ENCODE peak calls at places on chromosomes 4 and X, in four cellular contexts. K, C, J and Y are unnamed samples.

GRCh38 chrX:118847676-118848075 is 24.1 kb downstream of the ZCCHC12 start:
- DNase-seq in K (no peak), C (peak), J (no peak), Y (no peak)

GRCh38 chr4:107253579-107254068 is 217.5 kb upstream of the DKK2 start:
- DNase-seq in K (no peak), C (no peak), J (no peak), Y (no peak)

GRCh38 chr4:119540249-119540648 is 88.4 kb downstream of the PDE5A start:
- DNase-seq in K (no peak), C (no peak), J (no peak), Y (no peak)

GRCh38 chrX:53320543-53321215 is 39.3 kb upstream of the IQSEC2 start:
- DNase-seq in K (no peak), C (no peak), J (no peak), Y (no peak)

GRCh38 chr4:159455675-159456235 is 352.9 kb downstream of the RAPGEF2 start:
- DNase-seq in K (no peak), C (peak), J (peak), Y (no peak)

GRCh38 chr4:113435893-113436292 is 325.6 kb downstream of the CAMK2D start:
- DNase-seq in K (peak), C (no peak), J (peak), Y (peak)

GRCh38 chr4:85639946-85640345 is 165.0 kb downstream of the ARHGAP24 start:
- DNase-seq in K (no peak), C (no peak), J (no peak), Y (no peak)

GRCh38 chrX:71543316-71543715 is 10.4 kb downstream of the OGT start:
- DNase-seq in K (no peak), C (peak), J (no peak), Y (no peak)

GRCh38 chr4:25578431-25578830 is 77.2 kb upstream of the SLC34A2 start:
- DNase-seq in K (no peak), C (no peak), J (no peak), Y (no peak)

GRCh38 chrX:153969904-153970397 is 1.7 kb downstream of the HCFC1 start:
- DNase-seq in K (no peak), C (no peak), J (peak), Y (peak)

GRCh38 chr4:186068581-186069402 is at the start of gene TLR3:
- DNase-seq in K (no peak), C (no peak), J (no peak), Y (no peak)

GRCh38 chr4:83075271-83075670 is 39.3 kb downstream of the PLAC8 start:
- DNase-seq in K (no peak), C (no peak), J (no peak), Y (no peak)

GRCh38 chr4:128682942-128683666 is 126.4 kb upstream of the JADE1 start:
- DNase-seq in K (no peak), C (no peak), J (no peak), Y (no peak)

GRCh38 chr4:110475881-110476818 is at the start of gene ENPEP:
- DNase-seq in K (peak), C (no peak), J (no peak), Y (peak)

GRCh38 chr4:149264093-149264733 is 551.4 kb downstream of the IQCM start:
- DNase-seq in K (no peak), C (peak), J (peak), Y (no peak)

GRCh38 chrX:54695816-54696487 is 102.1 kb downstream of the ITIH6 start:
- DNase-seq in K (no peak), C (no peak), J (no peak), Y (no peak)

GRCh38 chr4:80538276-80538926 is 202.9 kb downstream of the CFAP299 start:
- DNase-seq in K (no peak), C (no peak), J (no peak), Y (no peak)

GRCh38 chr4:65893311-65893710 is 223.0 kb upstream of the EPHA5 start:
- DNase-seq in K (no peak), C (no peak), J (no peak), Y (no peak)

GRCh38 chr4:91448668-91449330 is 855.0 kb upstream of the GRID2 start:
- DNase-seq in K (no peak), C (no peak), J (no peak), Y (no peak)

DNA sequence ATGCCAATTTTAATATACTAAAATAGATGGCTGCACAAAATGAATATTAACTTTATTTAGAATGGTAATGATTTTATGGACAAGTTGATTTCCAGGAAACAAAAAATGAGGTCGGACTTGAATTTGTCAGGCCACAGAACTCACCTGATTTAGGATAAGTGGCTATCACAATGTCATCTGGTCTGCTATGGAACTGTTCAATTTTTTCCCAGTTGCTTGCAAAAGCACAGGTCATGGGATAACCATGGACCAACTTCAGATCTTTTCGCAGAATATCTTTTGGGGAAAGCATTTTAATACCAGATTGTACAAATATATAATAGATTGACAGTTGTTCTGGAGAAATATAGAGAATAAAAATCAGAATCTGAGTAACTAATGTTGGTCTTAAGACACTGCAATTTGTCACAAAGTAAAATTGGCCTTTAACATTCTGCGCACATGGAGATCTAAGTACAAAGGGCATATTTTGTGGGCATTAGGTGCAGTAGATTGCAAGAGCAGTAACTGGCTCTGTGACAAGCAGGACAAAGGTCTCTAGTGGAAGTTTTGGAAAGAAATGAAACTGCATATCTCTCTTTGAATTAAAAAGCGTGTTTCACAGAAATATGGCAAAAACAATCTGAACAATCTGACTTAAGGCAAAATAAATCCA is 5.4 kb downstream of the SULT1B1 start:
- DNase-seq in K (no peak), C (no peak), J (no peak), Y (no peak)
- TF ChIP-seq POLR2A in K (no peak), C (no peak), J (no peak), Y (no peak)

GRCh38 chrX:22073928-22074327 is 41.8 kb downstream of the PHEX start:
- DNase-seq in K (no peak), C (no peak), J (no peak), Y (no peak)

GRCh38 chrX:22069586-22069985 is 37.5 kb downstream of the PHEX start:
- DNase-seq in K (no peak), C (no peak), J (no peak), Y (no peak)
- H3K4me3 ChIP-seq in K (no peak), C (no peak), J (no peak), Y (no peak)

GRCh38 chr4:14834382-14834781 is 167.9 kb upstream of the CPEB2 start:
- DNase-seq in K (no peak), C (no peak), J (no peak), Y (no peak)
- TF ChIP-seq CTCF in K (no peak), C (no peak), J (no peak), Y (no peak)

GRCh38 chr4:108650212-108651067 is at the start of gene OSTC:
- DNase-seq in K (peak), C (peak), J (peak), Y (peak)
- TF ChIP-seq POLR2A in K (peak), C (peak), J (peak), Y (peak)

DNA sequence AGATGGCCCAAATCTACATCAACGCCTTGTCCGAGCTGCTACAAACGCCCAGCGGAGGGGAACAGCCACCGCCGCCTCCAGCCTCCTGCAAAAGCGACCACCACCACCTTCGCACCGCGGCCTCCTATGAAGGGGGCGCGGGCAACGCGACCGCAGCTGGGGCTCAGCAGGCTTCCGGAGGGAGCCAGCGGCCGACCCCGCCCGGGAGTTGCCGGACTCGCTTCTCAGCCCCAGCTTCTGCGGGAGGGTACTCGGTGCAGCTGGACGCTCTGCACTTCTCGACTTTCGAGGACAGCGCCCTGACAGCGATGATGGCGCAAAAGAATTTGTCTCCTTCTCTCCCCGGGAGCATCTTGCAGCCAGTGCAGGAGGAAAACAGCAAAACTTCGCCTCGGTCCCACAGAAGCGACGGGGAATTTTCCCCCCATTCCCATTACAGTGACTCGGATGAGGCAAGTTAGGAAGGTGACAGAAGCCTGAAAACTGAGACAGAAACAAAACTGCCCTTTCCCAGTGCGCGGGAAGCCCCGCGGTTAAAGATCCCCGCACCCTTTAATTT is 1.1 kb downstream of the ATOH1 start:
- DNase-seq in K (no peak), C (no peak), J (no peak), Y (no peak)
- H3K4me3 ChIP-seq in K (no peak), C (no peak), J (peak), Y (no peak)